ENCODE peak calls at places on chromosomes 7 and 10, in four cellular contexts. One of them, this sample, is unnamed.

GRCh38 chr7:148031019-148031418 is 559.5 kb upstream of the C7orf33 start:
- DNase-seq in heart right ventricle: no peak
- DNase-seq in GM12878: no peak
- DNase-seq in HCT116: no peak
- DNase-seq in this sample: no peak

GRCh38 chr7:108156897-108157605 is 26.9 kb upstream of the LAMB4 start:
- DNase-seq in heart right ventricle: no peak
- DNase-seq in HCT116: no peak
- DNase-seq in GM12878: no peak
- DNase-seq in this sample: no peak

GRCh38 chr10:27713906-27714305 is 31.7 kb downstream of the MKX start:
- DNase-seq in GM12878: no peak
- DNase-seq in heart right ventricle: no peak
- DNase-seq in HCT116: no peak
- DNase-seq in this sample: no peak

GRCh38 chr7:148115308-148115707 is 475.3 kb upstream of the C7orf33 start:
- DNase-seq in GM12878: no peak
- DNase-seq in HCT116: no peak
- DNase-seq in heart right ventricle: no peak
- DNase-seq in this sample: no peak

GRCh38 chr10:100571069-100571817 is 35.5 kb downstream of the HIF1AN start:
- DNase-seq in heart right ventricle: no peak
- DNase-seq in GM12878: no peak
- DNase-seq in HCT116: no peak
- DNase-seq in this sample: no peak

GRCh38 chr7:7969306-7970112 is 913 bp downstream of the GLCCI1 start:
- DNase-seq in HCT116: no peak
- DNase-seq in heart right ventricle: peak; percentile 28
- DNase-seq in GM12878: no peak
- DNase-seq in this sample: peak; percentile 39

GRCh38 chr10:98478430-98479222 is 31.9 kb upstream of the HPS1 start:
- DNase-seq in GM12878: no peak
- DNase-seq in heart right ventricle: no peak
- DNase-seq in HCT116: no peak
- DNase-seq in this sample: no peak

GRCh38 chr7:78734626-78735025 is 718.8 kb downstream of the MAGI2 start:
- DNase-seq in GM12878: peak; percentile 1
- DNase-seq in HCT116: no peak
- DNase-seq in heart right ventricle: no peak
- DNase-seq in this sample: no peak

GRCh38 chr10:42691361-42692120 is 53.2 kb upstream of the ZNF33B start:
- DNase-seq in heart right ventricle: no peak
- DNase-seq in HCT116: no peak
- DNase-seq in GM12878: no peak
- DNase-seq in this sample: no peak

GRCh38 chr7:30470163-30470770 is 8.3 kb downstream of the NOD1 start:
- DNase-seq in GM12878: no peak
- DNase-seq in HCT116: no peak
- DNase-seq in heart right ventricle: no peak
- DNase-seq in this sample: no peak

GRCh38 chr7:2445898-2446555 is 30.2 kb downstream of the GRIFIN start:
- DNase-seq in GM12878: no peak
- DNase-seq in HCT116: no peak
- DNase-seq in heart right ventricle: no peak
- DNase-seq in this sample: no peak

GRCh38 chr10:113549856-113550255 is 3.0 kb upstream of the HABP2 start:
- DNase-seq in heart right ventricle: no peak
- DNase-seq in HCT116: no peak
- DNase-seq in GM12878: no peak
- DNase-seq in this sample: no peak

GRCh38 chr7:76515999-76516443 is 5.7 kb downstream of the UPK3B start:
- DNase-seq in heart right ventricle: peak; percentile 57
- DNase-seq in HCT116: no peak
- DNase-seq in GM12878: no peak
- DNase-seq in this sample: peak; percentile 44

GRCh38 chr10:71528371-71529202 is 131.9 kb downstream of the CDH23 start:
- DNase-seq in heart right ventricle: no peak
- DNase-seq in HCT116: no peak
- DNase-seq in GM12878: no peak
- DNase-seq in this sample: peak; percentile 50

GRCh38 chr7:35748348-35748747 is 52.5 kb upstream of the SEPTIN7 start:
- DNase-seq in GM12878: no peak
- DNase-seq in HCT116: no peak
- DNase-seq in heart right ventricle: no peak
- DNase-seq in this sample: no peak

GRCh38 chr10:115857856-115858255 is 415.1 kb downstream of the GFRA1 start:
- DNase-seq in GM12878: no peak
- DNase-seq in heart right ventricle: no peak
- DNase-seq in HCT116: no peak
- DNase-seq in this sample: no peak

GRCh38 chr7:44461387-44461786 is 29.1 kb downstream of the NUDCD3 start:
- DNase-seq in GM12878: peak; percentile 39
- DNase-seq in heart right ventricle: no peak
- DNase-seq in HCT116: no peak
- DNase-seq in this sample: no peak

GRCh38 chr10:47137311-47137851 is 162.6 kb upstream of the GDF10 start:
- DNase-seq in GM12878: no peak
- DNase-seq in heart right ventricle: no peak
- DNase-seq in HCT116: peak; percentile 32
- DNase-seq in this sample: no peak

GRCh38 chr7:149196151-149196704 is 882 bp downstream of the ZNF282 start:
- DNase-seq in heart right ventricle: no peak
- DNase-seq in HCT116: no peak
- DNase-seq in GM12878: no peak
- DNase-seq in this sample: no peak

GRCh38 chr10:17134737-17135260 is 5.2 kb upstream of the CUBN start:
- DNase-seq in HCT116: no peak
- DNase-seq in GM12878: no peak
- DNase-seq in heart right ventricle: no peak
- DNase-seq in this sample: no peak

GRCh38 chr7:80498481-80499349 is 13.1 kb downstream of the GNAT3 start:
- DNase-seq in GM12878: no peak
- DNase-seq in heart right ventricle: no peak
- DNase-seq in HCT116: peak; percentile 1
- DNase-seq in this sample: no peak

GRCh38 chr7:139018910-139019309 is 16.9 kb downstream of the ZC3HAV1L start:
- DNase-seq in HCT116: no peak
- DNase-seq in GM12878: no peak
- DNase-seq in heart right ventricle: no peak
- DNase-seq in this sample: no peak
- TF ChIP-seq CTCF in HCT116: no peak
- TF ChIP-seq CTCF in GM12878: no peak
- TF ChIP-seq CTCF in heart right ventricle: no peak
- TF ChIP-seq CTCF in this sample: no peak

GRCh38 chr7:98286701-98287485 is 5.4 kb downstream of the BRI3 start:
- DNase-seq in HCT116: no peak
- DNase-seq in heart right ventricle: peak; percentile 35
- DNase-seq in GM12878: no peak
- DNase-seq in this sample: no peak
- H3K4me1 ChIP-seq in HCT116: peaks cover 70% of the 10 kb centered on the region
- H3K4me1 ChIP-seq in heart right ventricle: peaks cover 72% of the 10 kb centered on the region
- H3K4me1 ChIP-seq in GM12878: peaks cover 6% of the 10 kb centered on the region
- H3K4me1 ChIP-seq in this sample: peaks cover 41% of the 10 kb centered on the region

GRCh38 chr10:53997953-53998352 is 803.1 kb downstream of the PCDH15 start:
- DNase-seq in GM12878: no peak
- DNase-seq in heart right ventricle: no peak
- DNase-seq in HCT116: no peak
- DNase-seq in this sample: no peak
- TF ChIP-seq CTCF in GM12878: no peak
- TF ChIP-seq CTCF in heart right ventricle: no peak
- TF ChIP-seq CTCF in HCT116: no peak
- TF ChIP-seq CTCF in this sample: peak; percentile 20

GRCh38 chr10:11810313-11810766 is 12.8 kb upstream of the PROSER2 start:
- DNase-seq in heart right ventricle: no peak
- DNase-seq in HCT116: no peak
- DNase-seq in GM12878: no peak
- DNase-seq in this sample: no peak
- H3K4me1 ChIP-seq in heart right ventricle: no peaks in the 10 kb centered on the region
- H3K4me1 ChIP-seq in HCT116: peaks cover 24% of the 10 kb centered on the region
- H3K4me1 ChIP-seq in GM12878: no peaks in the 10 kb centered on the region
- H3K4me1 ChIP-seq in this sample: peaks cover 7% of the 10 kb centered on the region

DNA sequence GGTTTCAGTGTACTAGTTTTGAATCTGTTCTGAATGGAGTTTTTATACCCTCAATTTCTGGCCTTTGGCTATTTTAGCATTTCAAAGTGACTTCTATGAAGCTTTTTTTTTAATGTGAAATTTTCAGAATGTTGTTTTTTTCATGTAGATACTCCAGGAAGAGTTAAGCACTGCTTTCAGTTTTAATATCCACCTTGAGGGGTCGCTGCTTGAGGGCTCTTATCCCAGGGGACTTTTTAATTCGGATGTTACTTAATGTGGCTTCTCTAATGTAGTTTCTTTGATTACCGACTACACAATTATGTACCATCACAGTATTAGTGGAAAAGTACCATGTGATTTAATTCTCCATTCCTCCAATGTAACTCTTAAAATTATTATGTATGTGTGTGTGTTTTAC is 5.2 kb downstream of the IFIT5 start:
- DNase-seq in GM12878: no peak
- DNase-seq in HCT116: no peak
- DNase-seq in heart right ventricle: no peak
- DNase-seq in this sample: no peak
- TF ChIP-seq CTCF in GM12878: peak; percentile 57
- TF ChIP-seq CTCF in HCT116: peak; percentile 38
- TF ChIP-seq CTCF in heart right ventricle: peak; percentile 38
- TF ChIP-seq CTCF in this sample: no peak

This sample was measured in left lung.